ENCODE peak calls at places on chromosomes 5 and 9, in nine cellular contexts. H is natural killer cell treated with Interleukin-12 subunit alpha and Interleukin-12 subunit beta and Interleukin-15 and Interleukin-18, amount 100 ng/mL, for 72 hours; W is cardiac muscle cell; D is fibroblast of pulmonary artery; O is naive thymus-derived CD8-positive, alpha-beta T cell; M is Ammon's horn; K is brain microvascular endothelial cell; F is germinal center; T is RPMI7951. C is an unnamed sample.

GRCh38 chr9:137236936-137237421 is 4.1 kb upstream of the TUBB4B start:
- DNase-seq in M (no peak), F (no peak), D (no peak), H (no peak), O (no peak), T (no peak), W (no peak), K (no peak), C (no peak)

GRCh38 chr9:96048954-96049831 is 173.7 kb downstream of the ERCC6L2 start:
- DNase-seq in D (no peak), F (no peak), H (no peak), K (no peak), T (peak), W (no peak), O (no peak), M (peak), C (peak)

GRCh38 chr5:141841376-141841775 is 36.8 kb downstream of the PCDH1 start:
- DNase-seq in M (no peak), W (no peak), O (no peak), T (no peak), D (no peak), K (no peak), F (no peak), H (no peak), C (no peak)

GRCh38 chr9:84755375-84755774 is 85.8 kb downstream of the NTRK2 start:
- DNase-seq in D (no peak), W (no peak), M (no peak), H (no peak), O (no peak), F (no peak), K (peak), T (no peak), C (no peak)

GRCh38 chr9:121725008-121725795 is 73.8 kb downstream of the DAB2IP start:
- DNase-seq in O (no peak), T (peak), F (no peak), D (peak), K (peak), W (peak), H (no peak), M (peak), C (no peak)

GRCh38 chr5:163434410-163434866 is 3.0 kb upstream of the CCNG1 start:
- DNase-seq in K (peak), T (peak), M (no peak), W (no peak), F (no peak), D (peak), H (no peak), O (no peak), C (no peak)

GRCh38 chr5:38666668-38667498 is 110.4 kb upstream of the LIFR start:
- DNase-seq in W (peak), M (no peak), H (no peak), T (peak), D (peak), O (no peak), K (peak), F (peak), C (no peak)

GRCh38 chr9:34457266-34458012 is 931 bp downstream of the FAM219A start:
- DNase-seq in H (no peak), W (peak), O (peak), F (peak), T (peak), M (peak), K (peak), D (peak), C (peak)

GRCh38 chr5:56852228-56853000 is 37.1 kb downstream of the MAP3K1 start:
- DNase-seq in M (no peak), K (no peak), O (no peak), D (peak), T (peak), H (no peak), W (no peak), F (no peak), C (no peak)

GRCh38 chr5:42767491-42768105 is 11.0 kb downstream of the CCDC152 start:
- DNase-seq in O (no peak), T (peak), D (peak), F (peak), M (peak), K (peak), H (no peak), W (peak), C (peak)

GRCh38 chr5:177402271-177403043 is 2.0 kb upstream of the PFN3 start:
- DNase-seq in F (peak), T (peak), O (peak), M (no peak), K (no peak), H (no peak), D (peak), W (peak), C (peak)

GRCh38 chr9:99873531-99873930 is 32.9 kb upstream of the STX17 start:
- DNase-seq in W (no peak), T (peak), K (peak), O (no peak), F (no peak), M (no peak), H (no peak), D (peak), C (peak)

GRCh38 chr5:142852361-142852760 is 82.2 kb downstream of the ARHGAP26 start:
- DNase-seq in F (no peak), D (no peak), K (no peak), M (no peak), H (no peak), T (no peak), W (no peak), O (no peak), C (no peak)

GRCh38 chr5:175556794-175557193 is 78.4 kb downstream of the SFXN1 start:
- DNase-seq in K (no peak), T (no peak), F (no peak), D (no peak), W (no peak), O (no peak), H (peak), M (no peak), C (no peak)

GRCh38 chr5:68482199-68482598 is 266.6 kb downstream of the PIK3R1 start:
- DNase-seq in O (no peak), W (no peak), K (no peak), D (no peak), H (no peak), F (no peak), M (peak), T (no peak), C (no peak)

GRCh38 chr5:141519605-141520288 is 30.9 kb downstream of the PCDHGC5 start:
- DNase-seq in H (no peak), W (no peak), F (no peak), T (no peak), D (no peak), K (no peak), O (no peak), M (no peak), C (no peak)

GRCh38 chr9:37202091-37202490 is 81.7 kb downstream of the ZCCHC7 start:
- DNase-seq in H (no peak), O (no peak), T (no peak), W (no peak), K (no peak), F (no peak), M (no peak), D (no peak), C (no peak)